ENCODE peak calls at places on chromosomes 7 and 10, in six cellular contexts. One of them, this sample, is unnamed.

GRCh38 chr7:115216652-115217051 is 294.8 kb downstream of the MDFIC start:
- DNase-seq in left colon: no peak
- DNase-seq in anterior cingulate cortex: no peak
- DNase-seq in HCT116: no peak
- DNase-seq in WTC11: no peak
- DNase-seq in foreskin fibroblast: no peak
- DNase-seq in this sample: no peak

GRCh38 chr10:33494694-33495093 is 160.2 kb upstream of the NRP1 start:
- DNase-seq in left colon: no peak
- DNase-seq in anterior cingulate cortex: no peak
- DNase-seq in HCT116: no peak
- DNase-seq in WTC11: no peak
- DNase-seq in foreskin fibroblast: no peak
- DNase-seq in this sample: no peak

GRCh38 chr7:1668486-1668931 is 1.6 kb upstream of the ELFN1 start:
- DNase-seq in left colon: no peak
- DNase-seq in anterior cingulate cortex: no peak
- DNase-seq in HCT116: no peak
- DNase-seq in WTC11: no peak
- DNase-seq in foreskin fibroblast: no peak
- DNase-seq in this sample: no peak

GRCh38 chr10:70578371-70578947 is 24.1 kb downstream of the PRF1 start:
- DNase-seq in left colon: no peak
- DNase-seq in anterior cingulate cortex: no peak
- DNase-seq in HCT116: peak; percentile 100
- DNase-seq in WTC11: no peak
- DNase-seq in foreskin fibroblast: no peak
- DNase-seq in this sample: no peak

GRCh38 chr7:133021196-133021595 is 60.7 kb downstream of the CHCHD3 start:
- DNase-seq in left colon: no peak
- DNase-seq in anterior cingulate cortex: no peak
- DNase-seq in HCT116: no peak
- DNase-seq in WTC11: no peak
- DNase-seq in foreskin fibroblast: no peak
- DNase-seq in this sample: no peak

GRCh38 chr10:76881477-76882220 is 756.0 kb downstream of the KCNMA1 start:
- DNase-seq in left colon: no peak
- DNase-seq in anterior cingulate cortex: no peak
- DNase-seq in HCT116: no peak
- DNase-seq in WTC11: no peak
- DNase-seq in foreskin fibroblast: peak; percentile 86
- DNase-seq in this sample: no peak

GRCh38 chr7:151862606-151863381 is 14.1 kb downstream of the PRKAG2 start:
- DNase-seq in left colon: no peak
- DNase-seq in anterior cingulate cortex: no peak
- DNase-seq in HCT116: no peak
- DNase-seq in WTC11: no peak
- DNase-seq in foreskin fibroblast: no peak
- DNase-seq in this sample: no peak

GRCh38 chr10:69425041-69425440 is 8.3 kb upstream of the TACR2 start:
- DNase-seq in left colon: no peak
- DNase-seq in anterior cingulate cortex: no peak
- DNase-seq in HCT116: no peak
- DNase-seq in WTC11: no peak
- DNase-seq in foreskin fibroblast: no peak
- DNase-seq in this sample: no peak

GRCh38 chr7:135774284-135774683 is 25.7 kb upstream of the FAM180A start:
- DNase-seq in left colon: peak; percentile 44
- DNase-seq in anterior cingulate cortex: no peak
- DNase-seq in HCT116: no peak
- DNase-seq in WTC11: no peak
- DNase-seq in foreskin fibroblast: peak; percentile 65
- DNase-seq in this sample: peak; percentile 51

GRCh38 chr7:77757589-77757988 is 40.6 kb downstream of the TMEM60 start:
- DNase-seq in left colon: no peak
- DNase-seq in anterior cingulate cortex: no peak
- DNase-seq in HCT116: no peak
- DNase-seq in WTC11: no peak
- DNase-seq in foreskin fibroblast: no peak
- DNase-seq in this sample: no peak

GRCh38 chr10:61742812-61743211 is 80.1 kb downstream of the CABCOCO1 start:
- DNase-seq in left colon: no peak
- DNase-seq in anterior cingulate cortex: no peak
- DNase-seq in HCT116: no peak
- DNase-seq in WTC11: no peak
- DNase-seq in foreskin fibroblast: no peak
- DNase-seq in this sample: no peak

GRCh38 chr7:132536646-132537395 is 39.4 kb downstream of the PLXNA4 start:
- DNase-seq in left colon: no peak
- DNase-seq in anterior cingulate cortex: no peak
- DNase-seq in HCT116: no peak
- DNase-seq in WTC11: no peak
- DNase-seq in foreskin fibroblast: peak; percentile 71
- DNase-seq in this sample: no peak

GRCh38 chr10:18607503-18607902 is 43.9 kb downstream of the NSUN6 start:
- DNase-seq in left colon: no peak
- DNase-seq in anterior cingulate cortex: no peak
- DNase-seq in HCT116: peak; percentile 72
- DNase-seq in WTC11: no peak
- DNase-seq in foreskin fibroblast: peak; percentile 84
- DNase-seq in this sample: peak; percentile 64

GRCh38 chr10:35613597-35614226 is 8.6 kb downstream of the GJD4 start:
- DNase-seq in left colon: no peak
- DNase-seq in anterior cingulate cortex: no peak
- DNase-seq in HCT116: no peak
- DNase-seq in WTC11: no peak
- DNase-seq in foreskin fibroblast: peak; percentile 4
- DNase-seq in this sample: no peak

GRCh38 chr7:40310213-40310612 is 175.4 kb downstream of the SUGCT start:
- DNase-seq in left colon: no peak
- DNase-seq in anterior cingulate cortex: no peak
- DNase-seq in HCT116: no peak
- DNase-seq in WTC11: no peak
- DNase-seq in foreskin fibroblast: no peak
- DNase-seq in this sample: peak; percentile 36

GRCh38 chr7:114879554-114879953 is 42.3 kb upstream of the MDFIC start:
- DNase-seq in left colon: no peak
- DNase-seq in anterior cingulate cortex: no peak
- DNase-seq in HCT116: no peak
- DNase-seq in WTC11: no peak
- DNase-seq in foreskin fibroblast: peak; percentile 51
- DNase-seq in this sample: no peak

GRCh38 chr7:22549051-22549450 is 49.1 kb upstream of the STEAP1B start:
- DNase-seq in left colon: no peak
- DNase-seq in anterior cingulate cortex: no peak
- DNase-seq in HCT116: no peak
- DNase-seq in WTC11: peak; percentile 41
- DNase-seq in foreskin fibroblast: no peak
- DNase-seq in this sample: no peak

GRCh38 chr10:130519791-130520190 is 383.6 kb downstream of the GLRX3 start:
- DNase-seq in left colon: no peak
- DNase-seq in anterior cingulate cortex: no peak
- DNase-seq in HCT116: no peak
- DNase-seq in WTC11: no peak
- DNase-seq in foreskin fibroblast: no peak
- DNase-seq in this sample: no peak

GRCh38 chr7:42457663-42458062 is 220.7 kb upstream of the GLI3 start:
- DNase-seq in left colon: no peak
- DNase-seq in anterior cingulate cortex: no peak
- DNase-seq in HCT116: no peak
- DNase-seq in WTC11: no peak
- DNase-seq in foreskin fibroblast: no peak
- DNase-seq in this sample: no peak

GRCh38 chr10:88877298-88877697 is 2.7 kb upstream of the STAMBPL1 start:
- DNase-seq in left colon: no peak
- DNase-seq in anterior cingulate cortex: no peak
- DNase-seq in HCT116: no peak
- DNase-seq in WTC11: no peak
- DNase-seq in foreskin fibroblast: no peak
- DNase-seq in this sample: no peak

GRCh38 chr10:109894516-109894915 is 28.8 kb downstream of the XPNPEP1 start:
- DNase-seq in left colon: no peak
- DNase-seq in anterior cingulate cortex: peak; percentile 48
- DNase-seq in HCT116: no peak
- DNase-seq in WTC11: no peak
- DNase-seq in foreskin fibroblast: peak; percentile 72
- DNase-seq in this sample: no peak

GRCh38 chr7:24881622-24882021 is 98.4 kb downstream of the OSBPL3 start:
- DNase-seq in left colon: no peak
- DNase-seq in anterior cingulate cortex: no peak
- DNase-seq in HCT116: no peak
- DNase-seq in WTC11: peak; percentile 30
- DNase-seq in foreskin fibroblast: no peak
- DNase-seq in this sample: no peak

GRCh38 chr7:80403686-80404241 is 108.1 kb downstream of the GNAT3 start:
- DNase-seq in left colon: no peak
- DNase-seq in anterior cingulate cortex: no peak
- DNase-seq in HCT116: no peak
- DNase-seq in WTC11: no peak
- DNase-seq in foreskin fibroblast: no peak
- DNase-seq in this sample: no peak

GRCh38 chr10:76184647-76185046 is 753.2 kb downstream of the LRMDA start:
- DNase-seq in left colon: no peak
- DNase-seq in anterior cingulate cortex: no peak
- DNase-seq in HCT116: no peak
- DNase-seq in WTC11: no peak
- DNase-seq in foreskin fibroblast: no peak
- DNase-seq in this sample: no peak

GRCh38 chr7:146123715-146124114 is 7.1 kb downstream of the CNTNAP2 start:
- DNase-seq in left colon: no peak
- DNase-seq in anterior cingulate cortex: no peak
- DNase-seq in HCT116: no peak
- DNase-seq in WTC11: no peak
- DNase-seq in foreskin fibroblast: no peak
- DNase-seq in this sample: no peak

GRCh38 chr7:64787295-64787694 is 6.9 kb upstream of the ZNF138 start:
- DNase-seq in left colon: no peak
- DNase-seq in anterior cingulate cortex: no peak
- DNase-seq in HCT116: no peak
- DNase-seq in WTC11: no peak
- DNase-seq in foreskin fibroblast: no peak
- DNase-seq in this sample: no peak

GRCh38 chr7:101411477-101411954 is 48.8 kb downstream of the COL26A1 start:
- DNase-seq in left colon: no peak
- DNase-seq in anterior cingulate cortex: no peak
- DNase-seq in HCT116: no peak
- DNase-seq in WTC11: no peak
- DNase-seq in foreskin fibroblast: no peak
- DNase-seq in this sample: no peak

GRCh38 chr7:116404389-116404788 is 95.1 kb upstream of the CAV2 start:
- DNase-seq in left colon: no peak
- DNase-seq in anterior cingulate cortex: no peak
- DNase-seq in HCT116: no peak
- DNase-seq in WTC11: no peak
- DNase-seq in foreskin fibroblast: no peak
- DNase-seq in this sample: no peak

GRCh38 chr10:4498763-4499251 is 327.2 kb upstream of the AKR1E2 start:
- DNase-seq in left colon: no peak
- DNase-seq in anterior cingulate cortex: no peak
- DNase-seq in HCT116: no peak
- DNase-seq in WTC11: no peak
- DNase-seq in foreskin fibroblast: peak; percentile 79
- DNase-seq in this sample: no peak

GRCh38 chr10:60565492-60565891 is 175.8 kb upstream of the ANK3 start:
- DNase-seq in left colon: no peak
- DNase-seq in anterior cingulate cortex: no peak
- DNase-seq in HCT116: no peak
- DNase-seq in WTC11: no peak
- DNase-seq in foreskin fibroblast: no peak
- DNase-seq in this sample: no peak

GRCh38 chr10:101760510-101760909 is 15.4 kb downstream of the FGF8 start:
- DNase-seq in left colon: no peak
- DNase-seq in anterior cingulate cortex: no peak
- DNase-seq in HCT116: no peak
- DNase-seq in WTC11: no peak
- DNase-seq in foreskin fibroblast: no peak
- DNase-seq in this sample: no peak

GRCh38 chr10:61296161-61296560 is 157.0 kb downstream of the TMEM26 start:
- DNase-seq in left colon: no peak
- DNase-seq in anterior cingulate cortex: no peak
- DNase-seq in HCT116: no peak
- DNase-seq in WTC11: no peak
- DNase-seq in foreskin fibroblast: no peak
- DNase-seq in this sample: no peak

GRCh38 chr7:15556706-15557105 is 5.1 kb downstream of the AGMO start:
- DNase-seq in left colon: no peak
- DNase-seq in anterior cingulate cortex: no peak
- DNase-seq in HCT116: no peak
- DNase-seq in WTC11: no peak
- DNase-seq in foreskin fibroblast: no peak
- DNase-seq in this sample: no peak

GRCh38 chr10:92914478-92915066 is 66.3 kb downstream of the EXOC6 start:
- DNase-seq in left colon: no peak
- DNase-seq in anterior cingulate cortex: no peak
- DNase-seq in HCT116: peak; percentile 51
- DNase-seq in WTC11: peak; percentile 70
- DNase-seq in foreskin fibroblast: peak; percentile 33
- DNase-seq in this sample: no peak

This sample was measured in glomerular endothelial cell.